ENCODE peak calls at places on chromosomes 11 and 22, in four cellular contexts. S is activated CD8-positive, alpha-beta memory T cell treated with anti-CD3 and anti-CD28 coated beads, Interleukin-2, amount 50 U/mL, for 48 hours; T is Peyer's patch; U is WTC11. V is an unnamed sample.

GRCh38 chr11:102186836-102187235 is 76.6 kb downstream of the YAP1 start:
- DNase-seq in U (no peak), T (no peak), S (no peak), V (no peak)

GRCh38 chr22:32911526-32911925 is 110.0 kb downstream of the TIMP3 start:
- DNase-seq in U (no peak), T (no peak), S (no peak), V (no peak)

GRCh38 chr22:30235687-30236170 is 10.8 kb downstream of the LIF start:
- DNase-seq in S (no peak), U (no peak), T (no peak), V (no peak)

GRCh38 chr22:49104434-49104833 is 723.2 kb downstream of the BRD1 start:
- DNase-seq in U (no peak), S (no peak), T (no peak), V (no peak)

GRCh38 chr22:39232806-39233735 is 11.7 kb downstream of the PDGFB start:
- DNase-seq in U (no peak), T (no peak), S (no peak), V (no peak)

GRCh38 chr11:61071880-61072279 is 30.4 kb upstream of the CD5 start:
- DNase-seq in U (no peak), T (no peak), S (no peak), V (no peak)

GRCh38 chr11:697811-698311 is 2.2 kb downstream of the TMEM80 start:
- DNase-seq in T (no peak), S (no peak), U (no peak), V (no peak)

GRCh38 chr11:94826415-94826814 is 58.3 kb downstream of the AMOTL1 start:
- DNase-seq in T (no peak), S (no peak), U (peak; percentile 24), V (peak; percentile 17)

GRCh38 chr11:40125054-40125453 is 1334.4 kb downstream of the LRRC4C start:
- DNase-seq in U (no peak), S (no peak), T (no peak), V (peak; percentile 25)

GRCh38 chr11:126345759-126346585 is 9.5 kb upstream of the ST3GAL4 start:
- DNase-seq in U (no peak), T (peak; percentile 48), S (no peak), V (no peak)

GRCh38 chr11:31808721-31809542 is 2.2 kb downstream of the PAX6 start:
- DNase-seq in U (no peak), S (no peak), T (no peak), V (no peak)

GRCh38 chr11:94786264-94787126 is 18.3 kb downstream of the AMOTL1 start:
- DNase-seq in T (no peak), S (no peak), U (peak; percentile 51), V (peak; percentile 41)

GRCh38 chr22:48535868-48536690 is 1291.6 kb downstream of the BRD1 start:
- DNase-seq in U (no peak), S (no peak), T (no peak), V (no peak)

GRCh38 chr11:3147257-3147619 is 17.9 kb downstream of the OSBPL5 start:
- DNase-seq in S (no peak), T (no peak), U (no peak), V (no peak)

GRCh38 chr11:40129276-40129675 is 1330.2 kb downstream of the LRRC4C start:
- DNase-seq in T (no peak), U (no peak), S (no peak), V (peak; percentile 22)

GRCh38 chr11:113163291-113164030 is 150.9 kb upstream of the TTC12 start:
- DNase-seq in S (no peak), U (no peak), T (no peak), V (no peak)

GRCh38 chr22:34105461-34106062 is 185.3 kb upstream of the LARGE1 start:
- DNase-seq in T (peak; percentile 72), S (peak; percentile 54), U (peak; percentile 88), V (peak; percentile 4)

GRCh38 chr11:18329196-18329870 is 7.0 kb downstream of the GTF2H1 start:
- DNase-seq in U (no peak), S (no peak), T (no peak), V (no peak)

GRCh38 chr22:46230262-46230901 is 19.7 kb downstream of the CDPF1 start:
- DNase-seq in U (no peak), S (no peak), T (no peak), V (no peak)

GRCh38 chr22:40190501-40190900 is 12.8 kb downstream of the TNRC6B start:
- DNase-seq in U (no peak), T (no peak), S (no peak), V (no peak)

GRCh38 chr11:9646324-9646723 is 17.6 kb upstream of the SWAP70 start:
- DNase-seq in S (no peak), U (no peak), T (no peak), V (no peak)

GRCh38 chr11:81963018-81963417 is 770.6 kb downstream of the FAM181B start:
- DNase-seq in U (no peak), S (no peak), T (no peak), V (peak; percentile 20)

GRCh38 chr11:18384157-18384641 is 10.2 kb upstream of the LDHA start:
- DNase-seq in S (no peak), U (no peak), T (peak; percentile 74), V (peak; percentile 26)

GRCh38 chr22:33049125-33049729 is 9.0 kb downstream of the SYN3 start:
- DNase-seq in T (peak; percentile 59), S (peak; percentile 77), U (peak; percentile 83), V (peak; percentile 54)

GRCh38 chr11:69508974-69509373 is 27.5 kb downstream of the LINC01488 start:
- DNase-seq in T (no peak), U (no peak), S (no peak), V (no peak)

V was measured in T47D.